ENCODE peak calls at places on chromosome 15, in five cellular contexts. W, F, L, H and S are unnamed samples.

GRCh38 chr15:63818191-63818590 is 15.6 kb downstream of the HERC1 start:
- DNase-seq in L (no peak), W (no peak), H (no peak), F (no peak), S (peak)

GRCh38 chr15:89628301-89628700 is 27.0 kb downstream of the KIF7 start:
- DNase-seq in F (no peak), L (no peak), W (no peak), H (no peak), S (no peak)

GRCh38 chr15:65921780-65922179 is 52.5 kb downstream of the RAB11A start:
- DNase-seq in F (no peak), H (no peak), L (no peak), W (no peak), S (no peak)

GRCh38 chr15:56017511-56017910 is 24.1 kb upstream of the NEDD4 start:
- DNase-seq in H (no peak), W (no peak), L (no peak), F (no peak), S (no peak)

GRCh38 chr15:99844150-99844549 is 110.9 kb upstream of the LYSMD4 start:
- DNase-seq in H (no peak), W (no peak), F (no peak), L (no peak), S (no peak)

GRCh38 chr15:91891788-91892187 is 38.3 kb downstream of the SLCO3A1 start:
- DNase-seq in F (no peak), W (peak), H (no peak), L (no peak), S (no peak)

GRCh38 chr15:51133140-51133630 is 38.5 kb upstream of the TNFAIP8L3 start:
- DNase-seq in F (no peak), L (no peak), W (no peak), H (no peak), S (no peak)

GRCh38 chr15:89936051-89936792 is 23.5 kb upstream of the ARPIN start:
- DNase-seq in W (no peak), L (no peak), H (no peak), F (no peak), S (no peak)

GRCh38 chr15:77710637-77711036 is 77.9 kb upstream of the LINGO1 start:
- DNase-seq in L (no peak), W (no peak), F (no peak), H (no peak), S (no peak)

GRCh38 chr15:95032181-95032580 is 800.8 kb downstream of the MCTP2 start:
- DNase-seq in H (no peak), F (no peak), W (no peak), L (no peak), S (no peak)

GRCh38 chr15:88375234-88375926 is 91.8 kb downstream of the MRPL46 start:
- DNase-seq in H (no peak), W (no peak), L (no peak), F (no peak), S (no peak)

GRCh38 chr15:65611888-65612615 is 1.1 kb upstream of the INTS14 start:
- DNase-seq in W (no peak), F (no peak), H (no peak), L (no peak), S (no peak)

GRCh38 chr15:84910928-84911623 is 26.6 kb downstream of the SLC28A1 start:
- DNase-seq in F (no peak), W (no peak), L (no peak), H (no peak), S (no peak)

GRCh38 chr15:57084178-57084577 is 165.7 kb downstream of the TCF12 start:
- DNase-seq in L (no peak), H (no peak), F (no peak), W (no peak), S (no peak)

GRCh38 chr15:64837502-64837901 is 4.2 kb upstream of the PLEKHO2 start:
- DNase-seq in H (no peak), L (no peak), F (peak), W (no peak), S (no peak)

GRCh38 chr15:79769081-79769481 is 127.7 kb downstream of the MTHFS start:
- DNase-seq in H (no peak), W (no peak), L (no peak), F (no peak), S (no peak)

GRCh38 chr15:93146196-93146595 is 57.2 kb upstream of the RGMA start:
- DNase-seq in L (no peak), H (no peak), F (no peak), W (no peak), S (no peak)

GRCh38 chr15:97991972-97992541 is 31.6 kb downstream of the ARRDC4 start:
- DNase-seq in F (no peak), L (no peak), H (no peak), W (no peak), S (no peak)

GRCh38 chr15:99823346-99823745 is 90.1 kb upstream of the LYSMD4 start:
- DNase-seq in H (no peak), F (no peak), W (no peak), L (no peak), S (no peak)

GRCh38 chr15:51620647-51621046 is 1.9 kb downstream of the DMXL2 start:
- DNase-seq in W (no peak), F (no peak), L (no peak), H (no peak), S (no peak)

GRCh38 chr15:41416162-41416741 is 643 bp upstream of the RTF1 start:
- DNase-seq in H (no peak), F (no peak), L (no peak), W (no peak), S (no peak)

GRCh38 chr15:89002830-89003229 is 85.4 kb upstream of the ABHD2 start:
- DNase-seq in H (no peak), F (no peak), L (no peak), W (no peak), S (no peak)

GRCh38 chr15:41585140-41586047 is 26.4 kb downstream of the TYRO3 start:
- DNase-seq in H (peak), L (no peak), W (peak), F (no peak), S (peak)

GRCh38 chr15:89492934-89493631 is 3.3 kb downstream of the RHCG start:
- DNase-seq in L (no peak), W (no peak), F (no peak), H (no peak), S (no peak)

GRCh38 chr15:57198654-57199241 is 177.6 kb upstream of the CGNL1 start:
- DNase-seq in L (no peak), H (peak), W (no peak), F (no peak), S (peak)

GRCh38 chr15:39946862-39947261 is 12.9 kb downstream of the EIF2AK4 start:
- DNase-seq in L (no peak), H (no peak), F (no peak), W (no peak), S (no peak)

GRCh38 chr15:82910721-82911120 is 41.8 kb downstream of the HOMER2 start:
- DNase-seq in H (no peak), W (no peak), L (no peak), F (no peak), S (no peak)

GRCh38 chr15:96343529-96344072 is 13.1 kb downstream of the NR2F2 start:
- DNase-seq in F (no peak), L (no peak), H (no peak), W (no peak), S (peak)

GRCh38 chr15:96341465-96342142 is 11.1 kb downstream of the NR2F2 start:
- DNase-seq in L (no peak), F (no peak), W (no peak), H (no peak), S (peak)

GRCh38 chr15:96342143-96342466 is 11.6 kb downstream of the NR2F2 start:
- DNase-seq in H (no peak), L (no peak), F (no peak), W (no peak), S (no peak)

GRCh38 chr15:96344120-96344705 is 13.7 kb downstream of the NR2F2 start:
- DNase-seq in L (no peak), F (no peak), W (no peak), H (no peak), S (peak)

DNA sequence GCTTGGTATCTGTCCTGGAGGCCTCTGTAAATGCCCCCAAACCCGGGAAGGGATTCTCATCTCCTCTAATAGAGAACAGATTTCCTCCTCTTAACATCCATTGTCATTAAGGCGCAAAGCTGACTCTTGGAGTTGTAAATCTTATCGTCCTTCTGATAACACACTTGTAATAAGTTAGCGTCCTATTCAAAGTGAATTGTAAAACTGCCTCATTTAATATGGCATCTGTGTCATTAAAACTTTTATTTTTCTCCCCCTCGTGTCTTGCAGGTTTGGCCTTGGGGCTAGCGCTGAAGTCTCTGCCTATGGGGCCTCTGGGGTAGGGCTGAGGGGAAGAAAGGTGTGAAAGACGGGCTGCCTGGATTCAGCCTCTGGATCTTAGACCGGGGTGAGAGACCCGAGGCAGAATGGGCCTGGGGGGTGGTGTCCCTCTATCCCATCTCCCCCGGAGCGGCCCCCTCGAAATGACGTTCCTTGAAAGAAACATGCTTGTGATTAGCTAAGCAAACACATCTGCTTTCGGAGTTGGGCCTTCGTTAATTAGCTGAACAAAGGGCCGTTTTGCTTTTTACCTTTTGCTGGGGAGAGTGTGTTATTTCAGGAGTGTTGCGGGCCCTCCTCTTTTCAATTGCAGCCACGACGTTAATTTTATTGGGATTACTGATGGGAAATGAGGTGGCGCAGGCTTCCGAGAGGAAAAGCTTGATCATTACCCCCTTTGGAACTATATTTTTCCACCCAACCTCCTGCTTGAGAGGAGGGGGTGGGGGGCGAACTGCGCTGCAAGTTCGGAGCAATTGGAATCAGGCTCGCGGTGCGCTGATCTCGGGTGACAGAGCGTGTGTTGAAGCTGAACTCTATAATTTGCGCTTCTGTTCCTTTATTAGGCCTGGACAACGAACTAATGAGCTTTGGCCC is 12.4 kb downstream of the NR2F2 start:
- DNase-seq in W (no peak), H (no peak), L (no peak), F (no peak), S (peak)
- H3K27ac ChIP-seq in W (peak), H (peak), L (no peak), F (no peak), S (peak)

DNA sequence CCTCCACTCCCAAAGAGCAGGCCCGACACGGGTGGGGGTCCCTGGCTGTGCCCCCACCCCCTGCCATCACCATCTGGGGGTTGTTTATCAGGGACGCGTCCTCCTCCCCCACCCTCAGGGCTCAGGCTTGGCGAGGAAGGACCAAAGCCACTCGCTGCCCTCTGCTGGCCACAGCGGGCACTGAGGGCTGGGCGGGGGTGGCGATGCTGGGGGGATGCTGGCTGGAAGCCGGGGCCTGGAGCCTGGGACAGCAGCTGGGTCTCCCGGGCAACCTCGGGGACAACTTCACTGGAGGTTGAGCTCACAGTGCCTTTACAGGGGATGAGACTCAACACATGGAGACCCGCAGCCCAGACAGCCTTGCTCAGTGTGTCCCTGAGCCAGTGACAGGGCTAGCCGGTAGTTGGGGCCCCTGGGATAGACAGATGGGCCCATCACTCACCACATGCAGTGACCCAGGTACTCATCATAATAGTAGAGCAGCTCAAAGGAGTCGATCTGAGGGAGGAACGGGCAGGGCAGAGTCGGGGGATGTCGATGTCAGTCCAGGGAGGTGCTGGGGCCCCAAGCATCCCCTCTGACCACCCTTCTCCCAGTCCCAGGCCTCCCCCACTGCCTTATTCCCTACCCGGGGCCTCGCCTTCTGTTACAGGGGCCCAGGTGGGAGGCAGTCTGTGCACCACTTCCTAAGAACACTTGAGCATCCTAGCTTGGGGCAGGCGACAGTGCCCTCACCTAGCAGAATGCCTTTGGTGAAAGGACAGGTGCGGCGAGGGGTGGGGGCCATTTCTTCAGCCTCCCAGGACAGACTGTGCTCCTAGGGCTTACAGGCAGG is 5.9 kb upstream of the CALML4 start:
- DNase-seq in L (no peak), F (peak), H (peak), W (peak), S (peak)
- H3K27ac ChIP-seq in L (no peak), F (no peak), H (no peak), W (no peak), S (no peak)

GRCh38 chr15:101723161-101723873 is 956 bp downstream of the TARS3 start:
- DNase-seq in F (no peak), L (no peak), H (no peak), W (no peak), S (peak)
- H3K27ac ChIP-seq in F (peak), L (peak), H (peak), W (peak), S (peak)

DNA sequence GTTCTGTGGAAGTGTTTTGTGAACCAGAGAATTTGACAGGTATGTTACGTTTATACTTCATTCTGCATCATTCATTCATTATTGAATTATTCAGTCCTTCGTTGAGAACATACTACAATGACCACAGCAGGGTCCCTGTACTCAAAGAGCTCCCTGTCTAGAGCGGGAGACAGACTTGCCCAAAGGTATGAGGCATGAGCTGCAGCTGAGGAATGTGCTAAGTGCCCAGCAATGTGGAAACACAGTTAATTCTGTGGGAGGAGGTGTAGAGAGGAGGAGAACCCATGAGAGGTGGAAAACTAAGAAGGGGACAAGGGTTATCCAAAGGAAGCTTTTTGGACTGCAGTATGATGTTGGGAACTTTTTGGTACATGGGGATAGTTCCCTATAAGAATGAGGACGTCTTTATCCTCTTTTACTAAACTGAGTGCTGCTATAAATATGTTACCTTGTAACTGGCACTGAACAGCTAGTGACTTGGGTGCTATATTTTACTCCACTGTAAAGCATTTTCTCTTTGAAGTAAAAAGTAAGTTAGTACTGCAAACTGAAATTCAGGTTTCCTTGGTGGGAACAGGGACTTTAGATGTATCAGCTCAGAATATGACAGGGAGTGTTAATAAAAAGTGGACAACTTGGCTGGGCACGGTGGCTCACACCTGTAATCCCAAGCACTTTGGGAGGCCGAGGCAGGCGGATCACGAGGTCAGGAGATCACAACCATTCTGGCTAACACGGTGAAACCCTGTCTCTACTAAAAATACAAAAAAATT is 5.7 kb downstream of the SMAD3 start:
- DNase-seq in L (no peak), F (no peak), H (no peak), W (no peak), S (no peak)
- H3K27ac ChIP-seq in L (peak), F (no peak), H (no peak), W (no peak), S (no peak)

GRCh38 chr15:49645937-49646336 is 25.1 kb downstream of the DTWD1 start:
- DNase-seq in F (no peak), W (no peak), H (no peak), L (peak), S (peak)
- H3K27ac ChIP-seq in F (no peak), W (peak), H (no peak), L (no peak), S (no peak)

GRCh38 chr15:73604477-73604876 is 28.7 kb downstream of the NPTN start:
- DNase-seq in H (no peak), F (no peak), L (no peak), W (no peak), S (no peak)
- H3K27ac ChIP-seq in H (no peak), F (no peak), L (no peak), W (no peak), S (no peak)